ENCODE peak calls at places on chromosomes 12 and 14, in nine cellular contexts. P is aorta; X is GM23248; E is heart left ventricle; F is CD8-positive, alpha-beta memory T cell; K is A549; R is neural progenitor cell; Y is naive thymus-derived CD4-positive, alpha-beta T cell; N is heart right ventricle. S is an unnamed sample.

GRCh38 chr14:64187331-64187730 is 106.8 kb downstream of the ESR2 start:
- DNase-seq in P (no peak), X (peak; percentile 3), E (no peak), F (no peak), K (no peak), R (no peak), Y (no peak), N (no peak), S (no peak)

GRCh38 chr14:64405295-64405694 is 17.1 kb downstream of the MTHFD1 start:
- DNase-seq in P (no peak), X (no peak), E (no peak), F (no peak), K (no peak), R (peak; percentile 11), Y (no peak), N (no peak), S (no peak)

GRCh38 chr12:28817524-28817923 is 331.6 kb upstream of the FAR2 start:
- DNase-seq in P (no peak), X (no peak), E (no peak), F (no peak), K (no peak), R (no peak), Y (no peak), N (no peak), S (no peak)

GRCh38 chr12:121114019-121114639 is 18.5 kb upstream of the P2RX7 start:
- DNase-seq in P (no peak), X (no peak), E (no peak), F (no peak), K (no peak), R (no peak), Y (no peak), N (no peak), S (no peak)

GRCh38 chr12:87813476-87814234 is 215.5 kb downstream of the C12orf50 start:
- DNase-seq in P (no peak), X (peak; percentile 82), E (no peak), F (no peak), K (peak; percentile 38), R (no peak), Y (no peak), N (no peak), S (no peak)

GRCh38 chr12:121223283-121223946 is 13.5 kb downstream of the P2RX4 start:
- DNase-seq in P (no peak), X (no peak), E (no peak), F (peak; percentile 53), K (no peak), R (no peak), Y (peak; percentile 50), N (no peak), S (peak; percentile 39)

GRCh38 chr14:28381656-28382055 is 384.9 kb upstream of the FOXG1 start:
- DNase-seq in P (no peak), X (no peak), E (no peak), F (no peak), K (no peak), R (no peak), Y (no peak), N (no peak), S (no peak)

GRCh38 chr12:109714141-109714912 is 702 bp downstream of the FAM222A start:
- DNase-seq in P (peak; percentile 87), X (peak; percentile 69), E (peak; percentile 82), F (peak; percentile 46), K (peak; percentile 72), R (peak; percentile 92), Y (peak; percentile 64), N (peak; percentile 63), S (peak; percentile 84)

GRCh38 chr14:81095539-81095938 is 125.2 kb downstream of the GTF2A1 start:
- DNase-seq in P (no peak), X (no peak), E (no peak), F (no peak), K (no peak), R (no peak), Y (no peak), N (no peak), S (no peak)

GRCh38 chr12:80269953-80270552 is 170.7 kb downstream of the OTOGL start:
- DNase-seq in P (no peak), X (peak; percentile 67), E (no peak), F (no peak), K (peak; percentile 14), R (peak; percentile 62), Y (peak; percentile 3), N (peak; percentile 18), S (no peak)

GRCh38 chr12:32560520-32560919 is 118.6 kb upstream of the DNM1L start:
- DNase-seq in P (no peak), X (no peak), E (no peak), F (no peak), K (no peak), R (no peak), Y (no peak), N (no peak), S (no peak)

GRCh38 chr12:6384499-6385436 is 806 bp downstream of the LTBR start:
- DNase-seq in P (peak; percentile 74), X (peak; percentile 51), E (no peak), F (no peak), K (no peak), R (no peak), Y (no peak), N (no peak), S (no peak)

GRCh38 chr14:77031680-77032482 is 3.4 kb upstream of the IRF2BPL start:
- DNase-seq in P (no peak), X (peak; percentile 91), E (no peak), F (no peak), K (no peak), R (no peak), Y (no peak), N (peak; percentile 38), S (no peak)

GRCh38 chr14:81831128-81831815 is 297.6 kb upstream of the SEL1L start:
- DNase-seq in P (no peak), X (no peak), E (peak; percentile 48), F (no peak), K (no peak), R (peak; percentile 15), Y (no peak), N (peak; percentile 16), S (no peak)

GRCh38 chr12:6954316-6954710 is 3.2 kb downstream of the PTPN6 start:
- DNase-seq in P (no peak), X (no peak), E (no peak), F (no peak), K (no peak), R (no peak), Y (no peak), N (no peak), S (no peak)

GRCh38 chr12:127108360-127109215 is 1158.4 kb upstream of the TMEM132C start:
- DNase-seq in P (no peak), X (peak; percentile 86), E (no peak), F (peak; percentile 16), K (peak; percentile 73), R (peak; percentile 74), Y (peak; percentile 32), N (peak; percentile 43), S (peak; percentile 23)

DNA sequence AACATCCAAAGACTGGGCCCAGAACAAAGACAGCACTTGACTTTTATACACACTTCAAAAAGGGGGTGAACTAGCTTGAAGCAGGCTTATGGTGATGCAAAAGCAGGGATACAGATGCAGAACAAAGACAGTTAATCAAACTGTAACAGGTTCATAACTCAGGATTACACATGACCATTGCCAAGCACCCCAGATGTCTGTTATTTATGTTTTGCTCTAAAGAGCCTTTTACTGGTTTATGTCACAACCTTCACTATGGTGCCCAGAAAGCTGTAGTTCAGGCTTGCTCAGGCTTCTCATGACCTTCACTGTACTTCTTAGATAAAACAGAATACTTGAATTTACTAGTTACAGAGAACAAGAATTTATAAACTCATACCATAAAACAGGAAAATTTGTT is 31.7 kb upstream of the SLC38A4 start:
- DNase-seq in P (no peak), X (no peak), E (no peak), F (no peak), K (no peak), R (no peak), Y (no peak), N (no peak), S (no peak)
- H3K9me3 ChIP-seq in P (peaks cover 1% of the 10 kb centered on the region), X (peaks cover 4% of the 10 kb centered on the region), E (peaks cover 31% of the 10 kb centered on the region), F (no peaks in the 10 kb centered on the region), K (peaks cover 13% of the 10 kb centered on the region), R (peaks cover 24% of the 10 kb centered on the region), Y (no peaks in the 10 kb centered on the region), N (peaks cover 15% of the 10 kb centered on the region), S (no peaks in the 10 kb centered on the region)

DNA sequence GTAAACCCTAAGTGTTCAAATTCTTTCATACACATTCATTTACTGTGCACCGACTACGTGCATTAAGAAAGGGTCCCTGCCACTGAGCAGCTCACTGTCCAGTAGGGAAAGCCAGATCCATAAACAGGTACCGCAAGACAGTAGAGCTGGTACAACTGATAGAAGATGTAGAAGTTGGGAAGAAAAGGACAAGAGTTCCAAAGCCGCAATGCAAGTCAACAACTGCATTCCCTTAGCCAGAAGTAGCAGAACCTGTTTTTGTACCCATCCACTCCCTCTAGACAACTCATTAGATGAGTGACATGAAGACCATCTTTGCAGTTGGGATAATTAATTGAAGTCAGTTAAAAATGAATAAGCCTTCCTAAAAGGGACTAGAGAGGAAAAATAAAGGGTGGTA is 1.3 kb downstream of the SENP1 start:
- DNase-seq in P (no peak), X (no peak), E (no peak), F (no peak), K (no peak), R (no peak), Y (no peak), N (no peak), S (no peak)
- H3K4me3 ChIP-seq in P (peak overlapping the region; percentile 54), X (peak overlapping the region; percentile 86), E (peak overlapping the region; percentile 64), F (peak overlapping the region; percentile 95), K (peak overlapping the region; percentile 93), R (peak overlapping the region; percentile 90), Y (no peak overlapping the region), N (peak overlapping the region; percentile 71), S (peak overlapping the region; percentile 81)

GRCh38 chr14:93972618-93973205 is 3.7 kb downstream of the ASB2 start:
- DNase-seq in P (no peak), X (no peak), E (no peak), F (no peak), K (no peak), R (no peak), Y (no peak), N (no peak), S (no peak)
- H3K4me1 ChIP-seq in P (no peaks in the 10 kb centered on the region), X (no peaks in the 10 kb centered on the region), E (peaks cover 83% of the 10 kb centered on the region), F (peaks cover 37% of the 10 kb centered on the region), K (no peaks in the 10 kb centered on the region), R (peaks cover 12% of the 10 kb centered on the region), Y (peaks cover 31% of the 10 kb centered on the region), N (peaks cover 57% of the 10 kb centered on the region), S (no peaks in the 10 kb centered on the region)

GRCh38 chr12:128459067-128459466 is 192.1 kb downstream of the TMEM132C start:
- DNase-seq in P (no peak), X (no peak), E (no peak), F (no peak), K (no peak), R (no peak), Y (no peak), N (no peak), S (no peak)

GRCh38 chr12:128458301-128458974 is 191.5 kb downstream of the TMEM132C start:
- DNase-seq in P (no peak), X (no peak), E (no peak), F (no peak), K (no peak), R (peak; percentile 25), Y (no peak), N (no peak), S (no peak)

GRCh38 chr12:128450810-128451209 is 183.8 kb downstream of the TMEM132C start:
- DNase-seq in P (no peak), X (no peak), E (no peak), F (no peak), K (no peak), R (no peak), Y (no peak), N (no peak), S (no peak)

DNA sequence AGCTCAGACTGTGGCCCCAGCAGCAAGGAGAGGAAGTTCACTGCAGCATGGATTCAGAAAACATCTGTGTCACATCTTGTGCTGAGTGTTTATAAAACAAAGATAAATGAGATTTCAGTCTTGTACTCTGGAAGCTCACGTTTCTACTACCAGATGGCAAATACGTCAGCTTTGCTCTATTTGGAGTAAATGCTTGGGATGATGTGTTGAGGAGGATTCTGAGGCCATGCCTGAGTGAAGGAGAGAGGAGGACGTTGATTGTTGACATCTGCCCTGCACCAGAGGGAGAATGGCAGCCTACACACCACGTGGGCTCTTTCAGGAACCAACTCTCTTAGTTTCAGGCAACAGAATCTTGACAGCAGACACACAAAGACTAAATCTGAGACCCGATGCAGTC is 188.9 kb downstream of the TMEM132C start:
- DNase-seq in P (no peak), X (no peak), E (no peak), F (no peak), K (no peak), R (no peak), Y (no peak), N (no peak), S (no peak)
- H3K9me3 ChIP-seq in P (peaks cover 4% of the 10 kb centered on the region), X (no peaks in the 10 kb centered on the region), E (no peaks in the 10 kb centered on the region), F (no peaks in the 10 kb centered on the region), K (no peaks in the 10 kb centered on the region), R (no peaks in the 10 kb centered on the region), Y (no peaks in the 10 kb centered on the region), N (no peaks in the 10 kb centered on the region), S (no peaks in the 10 kb centered on the region)

S was measured in BE2C.